ENCODE peak calls at places on chromosomes 2 and 18, in nine cellular contexts. L is stomach, U is endodermal cell, N is adrenal gland, E is IMR-90, M is hepatocyte, O is fibroblast of lung, P is neural progenitor cell, F is left lung. C is an unnamed sample.

GRCh38 chr2:54428401-54428800 is 27.7 kb upstream of the SPTBN1 start:
- DNase-seq in L (no peak), U (no peak), N (peak; percentile 13), E (no peak), M (no peak), O (no peak), P (no peak), F (no peak), C (no peak)

GRCh38 chr2:147108553-147108952 is 736.3 kb upstream of the ACVR2A start:
- DNase-seq in L (no peak), U (no peak), N (no peak), E (no peak), M (no peak), O (peak; percentile 9), P (no peak), F (no peak), C (no peak)

GRCh38 chr2:67880291-67880761 is 182.5 kb downstream of the C1D start:
- DNase-seq in L (no peak), U (peak; percentile 59), N (no peak), E (peak; percentile 16), M (no peak), O (no peak), P (peak; percentile 33), F (no peak), C (no peak)

GRCh38 chr2:162014751-162015150 is 59.3 kb downstream of the DPP4 start:
- DNase-seq in L (no peak), U (no peak), N (no peak), E (peak; percentile 19), M (no peak), O (peak; percentile 47), P (no peak), F (no peak), C (no peak)

GRCh38 chr2:6139916-6140315 is 447.7 kb downstream of the SOX11 start:
- DNase-seq in L (no peak), U (no peak), N (no peak), E (no peak), M (no peak), O (no peak), P (no peak), F (no peak), C (no peak)

GRCh38 chr2:218230882-218231281 is 13.9 kb downstream of the ARPC2 start:
- DNase-seq in L (peak; percentile 56), U (no peak), N (no peak), E (peak; percentile 42), M (peak; percentile 76), O (peak; percentile 47), P (no peak), F (no peak), C (no peak)

GRCh38 chr2:75640621-75641121 is 5.9 kb upstream of the MRPL19 start:
- DNase-seq in L (peak; percentile 65), U (peak; percentile 83), N (peak; percentile 85), E (peak; percentile 79), M (peak; percentile 85), O (peak; percentile 75), P (peak; percentile 69), F (peak; percentile 79), C (peak; percentile 85)

GRCh38 chr18:38115201-38115600 is 549.6 kb upstream of the CELF4 start:
- DNase-seq in L (no peak), U (no peak), N (no peak), E (no peak), M (no peak), O (no peak), P (no peak), F (no peak), C (no peak)

GRCh38 chr2:181742908-181743722 is 62.8 kb upstream of the NEUROD1 start:
- DNase-seq in L (peak; percentile 48), U (peak; percentile 64), N (peak; percentile 64), E (peak; percentile 73), M (peak; percentile 62), O (peak; percentile 80), P (peak; percentile 50), F (no peak), C (peak; percentile 54)

GRCh38 chr2:219058541-219059374 is 2.0 kb downstream of the IHH start:
- DNase-seq in L (peak; percentile 94), U (peak; percentile 82), N (peak; percentile 87), E (no peak), M (peak; percentile 88), O (no peak), P (peak; percentile 57), F (peak; percentile 90), C (peak; percentile 35)

GRCh38 chr18:48949606-48950535 is 894 bp downstream of the SMAD7 start:
- DNase-seq in L (peak; percentile 55), U (peak; percentile 84), N (peak; percentile 54), E (peak; percentile 60), M (peak; percentile 60), O (peak; percentile 62), P (peak; percentile 81), F (peak; percentile 86), C (peak; percentile 66)

GRCh38 chr18:13136056-13136688 is 82.4 kb upstream of the LDLRAD4 start:
- DNase-seq in L (no peak), U (no peak), N (no peak), E (no peak), M (no peak), O (no peak), P (peak; percentile 37), F (peak; percentile 81), C (no peak)

GRCh38 chr18:48488388-48488850 is 50.4 kb upstream of the CTIF start:
- DNase-seq in L (peak; percentile 95), U (peak; percentile 79), N (peak; percentile 96), E (peak; percentile 93), M (peak; percentile 83), O (peak; percentile 73), P (no peak), F (no peak), C (peak; percentile 94)

GRCh38 chr2:184302506-184302905 is 295.8 kb upstream of the ZNF804A start:
- DNase-seq in L (no peak), U (no peak), N (no peak), E (no peak), M (no peak), O (peak; percentile 19), P (no peak), F (no peak), C (no peak)

GRCh38 chr2:184308706-184309105 is 289.6 kb upstream of the ZNF804A start:
- DNase-seq in L (no peak), U (no peak), N (no peak), E (no peak), M (no peak), O (no peak), P (no peak), F (no peak), C (no peak)

GRCh38 chr2:184304006-184304405 is 294.3 kb upstream of the ZNF804A start:
- DNase-seq in L (no peak), U (no peak), N (no peak), E (peak; percentile 0), M (no peak), O (no peak), P (no peak), F (no peak), C (no peak)

DNA sequence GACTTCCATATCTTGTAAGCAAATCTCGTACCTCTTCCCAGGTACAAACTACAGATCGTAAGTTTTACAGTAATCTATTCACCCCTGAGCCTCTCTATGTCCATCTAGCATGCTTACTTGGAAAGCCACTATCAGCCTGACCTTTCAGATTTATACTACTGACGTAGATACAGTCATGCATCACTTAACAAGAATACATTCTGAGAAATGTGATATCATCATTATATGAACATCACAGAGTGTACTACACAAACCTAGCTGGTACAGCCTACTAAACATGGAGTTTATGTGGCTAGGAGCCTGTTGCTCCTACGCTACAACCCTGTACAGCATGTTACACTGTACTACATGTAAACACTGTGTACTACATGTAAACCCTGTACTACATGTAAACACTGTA is 293.2 kb upstream of the ZNF804A start:
- DNase-seq in L (no peak), U (no peak), N (no peak), E (no peak), M (no peak), O (no peak), P (no peak), F (no peak), C (no peak)
- TF ChIP-seq CTCF in L (no peak), U (no peak), N (no peak), E (no peak), M (no peak), O (no peak), P (no peak), F (no peak), C (no peak)

DNA sequence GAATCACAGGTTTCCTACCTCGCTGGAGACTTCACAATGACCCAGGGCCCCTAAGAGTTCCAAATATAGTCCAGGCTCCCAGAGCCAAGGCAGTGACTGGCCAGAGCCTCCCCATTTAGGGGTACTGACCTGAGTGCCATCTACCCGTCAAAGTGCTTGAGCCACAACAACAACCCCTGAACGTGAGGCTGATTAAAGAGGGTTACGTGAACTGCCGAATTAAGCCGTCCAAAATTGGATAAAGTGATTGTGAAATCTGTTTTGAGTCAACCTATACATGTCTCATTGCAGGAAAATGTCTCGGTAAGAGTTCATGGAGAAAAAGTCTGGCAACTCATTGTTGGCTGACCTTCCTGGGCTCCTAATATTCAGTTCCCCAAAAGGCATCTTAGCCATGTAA is 116.4 kb downstream of the TTC32 start:
- DNase-seq in L (no peak), U (no peak), N (no peak), E (peak; percentile 72), M (no peak), O (peak; percentile 88), P (no peak), F (no peak), C (no peak)
- H3K27ac ChIP-seq in L (no peak overlapping the region), U (no peak overlapping the region), N (no peak overlapping the region), E (no peak overlapping the region), M (no peak overlapping the region), O (no peak overlapping the region), P (no peak overlapping the region), F (no peak overlapping the region), C (no peak overlapping the region)

DNA sequence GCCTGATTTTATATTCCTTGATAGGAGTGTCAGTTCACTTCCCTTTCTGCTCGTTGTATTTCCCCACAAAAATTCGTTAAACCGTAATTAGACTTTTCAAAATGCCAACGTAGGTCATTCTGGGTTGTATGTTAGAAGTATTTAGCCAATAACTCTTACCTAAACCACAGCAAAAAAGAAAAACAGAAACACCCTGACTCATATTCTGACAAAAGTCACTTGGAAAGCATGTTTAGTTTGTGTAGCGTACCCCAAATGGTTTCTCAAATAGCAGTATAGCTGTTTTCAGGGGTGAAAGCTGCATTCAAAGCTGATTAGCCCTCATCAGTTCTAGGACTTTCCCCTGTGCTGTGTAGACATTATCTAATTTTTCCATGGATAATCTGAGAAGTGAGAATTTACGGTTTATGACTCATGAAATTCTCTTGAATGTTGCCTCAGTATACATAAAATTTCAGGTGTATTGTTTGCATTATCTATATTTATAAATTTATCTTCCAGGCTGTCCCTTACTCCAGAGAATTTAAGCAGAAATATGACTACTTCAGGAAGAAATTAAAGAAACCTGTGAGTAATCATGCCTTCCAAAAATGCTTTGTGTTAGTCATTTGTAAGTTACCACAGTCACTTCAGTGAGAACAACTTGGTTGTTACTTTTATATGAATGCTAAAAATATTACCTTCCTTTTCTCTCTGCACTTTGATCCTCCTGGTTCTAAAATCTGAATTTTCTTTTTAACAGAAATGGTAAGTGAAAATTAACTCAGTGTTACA is 264.9 kb downstream of the ALPK2 start:
- DNase-seq in L (no peak), U (no peak), N (no peak), E (peak; percentile 70), M (no peak), O (peak; percentile 36), P (no peak), F (no peak), C (no peak)
- H3K4me1 ChIP-seq in L (peaks cover 7% of the 10 kb centered on the region), U (peaks cover 3% of the 10 kb centered on the region), N (no peaks in the 10 kb centered on the region), E (peaks cover 16% of the 10 kb centered on the region), M (peaks cover 15% of the 10 kb centered on the region), O (peaks cover 22% of the 10 kb centered on the region), P (no peaks in the 10 kb centered on the region), F (peaks cover 9% of the 10 kb centered on the region), C (peaks cover 12% of the 10 kb centered on the region)

DNA sequence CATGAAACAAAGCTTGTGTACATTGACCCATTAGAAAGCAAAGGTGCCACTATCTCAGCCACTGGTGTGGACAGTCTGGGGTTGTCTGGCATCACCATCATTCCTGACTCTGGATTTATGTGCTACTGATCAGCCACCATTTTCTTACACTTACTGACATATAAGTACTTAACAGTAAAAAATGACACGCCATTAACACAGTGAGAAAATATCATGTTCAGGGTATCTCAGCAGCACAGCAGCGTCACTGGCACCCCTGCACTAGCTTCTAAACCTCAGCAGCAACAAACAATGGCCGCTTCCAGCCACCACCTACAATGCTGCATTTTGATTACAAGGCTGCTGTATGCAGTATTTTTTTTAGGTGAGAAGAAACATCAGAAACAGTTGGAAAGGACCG is 253.4 kb upstream of the HDAC4 start:
- DNase-seq in L (no peak), U (no peak), N (no peak), E (no peak), M (no peak), O (no peak), P (no peak), F (no peak), C (no peak)
- TF ChIP-seq CTCF in L (no peak), U (no peak), N (no peak), E (no peak), M (no peak), O (no peak), P (no peak), F (no peak), C (no peak)